ENCODE peak calls at places on chromosomes 2 and 18, in nine cellular contexts. D is heart left ventricle; L is left ventricle myocardium inferior; F is fibroblast of lung; I is OCI-LY7; C is uterus; O is body of pancreas; U is CD8-positive, alpha-beta memory T cell; X is small intestine. V is an unnamed sample.

GRCh38 chr18:76757343-76757742 is 65.0 kb upstream of the ZNF236 start:
- DNase-seq in D (no peak), L (no peak), F (peak; percentile 21), I (no peak), C (peak; percentile 42), O (no peak), U (no peak), X (no peak), V (no peak)

GRCh38 chr2:128435576-128436497 is 117.2 kb upstream of the HS6ST1 start:
- DNase-seq in D (no peak), L (no peak), F (no peak), I (peak; percentile 4), C (peak; percentile 5), O (peak; percentile 7), U (no peak), X (no peak), V (no peak)

GRCh38 chr18:22337311-22337710 is 80.4 kb downstream of the CTAGE1 start:
- DNase-seq in D (no peak), L (no peak), F (peak; percentile 31), I (no peak), C (peak; percentile 55), O (no peak), U (no peak), X (no peak), V (no peak)

GRCh38 chr2:189204322-189204941 is 24.9 kb upstream of the COL5A2 start:
- DNase-seq in D (no peak), L (no peak), F (peak; percentile 65), I (no peak), C (no peak), O (no peak), U (no peak), X (no peak), V (no peak)

GRCh38 chr2:46276652-46277051 is 20.6 kb upstream of the EPAS1 start:
- DNase-seq in D (no peak), L (no peak), F (no peak), I (no peak), C (no peak), O (no peak), U (no peak), X (no peak), V (peak; percentile 67)

GRCh38 chr18:33838084-33838483 is 260.1 kb downstream of the ASXL3 start:
- DNase-seq in D (no peak), L (no peak), F (no peak), I (no peak), C (no peak), O (no peak), U (no peak), X (no peak), V (no peak)

GRCh38 chr2:127082974-127083373 is 24.0 kb downstream of the BIN1 start:
- DNase-seq in D (no peak), L (no peak), F (peak; percentile 82), I (no peak), C (no peak), O (no peak), U (no peak), X (no peak), V (peak; percentile 82)

GRCh38 chr2:196935421-196935820 is 8.9 kb upstream of the PGAP1 start:
- DNase-seq in D (no peak), L (no peak), F (no peak), I (no peak), C (no peak), O (no peak), U (no peak), X (no peak), V (no peak)

GRCh38 chr2:208025814-208026184 is 472 bp upstream of the PLEKHM3 start:
- DNase-seq in D (no peak), L (no peak), F (no peak), I (peak; percentile 12), C (no peak), O (no peak), U (no peak), X (no peak), V (no peak)

GRCh38 chr2:149561309-149561926 is 26.2 kb downstream of the MMADHC start:
- DNase-seq in D (no peak), L (no peak), F (peak; percentile 47), I (peak; percentile 49), C (no peak), O (peak; percentile 30), U (peak; percentile 6), X (peak; percentile 44), V (peak; percentile 55)

GRCh38 chr2:37061770-37062169 is 22.4 kb downstream of the HEATR5B start:
- DNase-seq in D (no peak), L (no peak), F (no peak), I (no peak), C (no peak), O (no peak), U (no peak), X (no peak), V (no peak)

GRCh38 chr2:37060446-37060845 is 23.7 kb downstream of the HEATR5B start:
- DNase-seq in D (no peak), L (no peak), F (no peak), I (no peak), C (no peak), O (no peak), U (no peak), X (no peak), V (no peak)

GRCh38 chr2:37061312-37061711 is 22.9 kb downstream of the HEATR5B start:
- DNase-seq in D (no peak), L (no peak), F (no peak), I (no peak), C (no peak), O (no peak), U (no peak), X (no peak), V (no peak)
- H3K36me3 ChIP-seq in D (peaks cover 31% of the 10 kb centered on the region), L (peaks cover 84% of the 10 kb centered on the region), F (peaks cover 3% of the 10 kb centered on the region), I (peaks cover 90% of the 10 kb centered on the region), C (no peaks in the 10 kb centered on the region), O (peaks cover 32% of the 10 kb centered on the region), U (peaks cover 41% of the 10 kb centered on the region), X (peaks cover 5% of the 10 kb centered on the region), V (peaks cover 41% of the 10 kb centered on the region)

GRCh38 chr2:20371656-20372055 is 21.0 kb upstream of the PUM2 start:
- DNase-seq in D (no peak), L (no peak), F (no peak), I (no peak), C (no peak), O (no peak), U (no peak), X (no peak), V (peak; percentile 60)
- H3K4me3 ChIP-seq in D (no peak overlapping the region), L (no peak overlapping the region), F (no peak overlapping the region), I (no peak overlapping the region), C (no peak overlapping the region), O (no peak overlapping the region), U (no peak overlapping the region), X (no peak overlapping the region), V (no peak overlapping the region)

DNA sequence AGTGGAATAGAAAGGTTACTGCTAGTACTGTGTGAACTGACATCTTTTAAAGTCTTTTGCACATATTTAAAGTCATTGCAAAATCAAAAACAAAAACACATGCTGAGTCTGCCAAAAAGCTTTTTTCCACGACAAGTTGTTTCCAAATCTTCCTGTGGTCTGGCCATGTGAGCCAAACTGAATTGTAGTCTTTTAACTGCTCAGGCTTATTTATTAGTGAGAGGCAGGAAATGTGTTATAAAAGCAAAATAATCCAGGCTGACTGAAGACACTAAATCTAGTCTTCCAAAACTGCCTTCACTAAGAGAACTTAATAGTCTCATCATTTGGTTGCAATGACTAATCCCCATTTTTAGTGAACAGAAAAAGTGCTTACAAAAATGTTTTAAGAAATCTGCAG is 2.3 kb downstream of the KRCC1 start:
- DNase-seq in D (no peak), L (no peak), F (peak; percentile 78), I (no peak), C (no peak), O (no peak), U (no peak), X (no peak), V (peak; percentile 84)
- H3K27ac ChIP-seq in D (peak overlapping the region; percentile 99), L (peak overlapping the region; percentile 99), F (no peak overlapping the region), I (no peak overlapping the region), C (peak overlapping the region; percentile 97), O (peak overlapping the region; percentile 6), U (no peak overlapping the region), X (no peak overlapping the region), V (no peak overlapping the region)

DNA sequence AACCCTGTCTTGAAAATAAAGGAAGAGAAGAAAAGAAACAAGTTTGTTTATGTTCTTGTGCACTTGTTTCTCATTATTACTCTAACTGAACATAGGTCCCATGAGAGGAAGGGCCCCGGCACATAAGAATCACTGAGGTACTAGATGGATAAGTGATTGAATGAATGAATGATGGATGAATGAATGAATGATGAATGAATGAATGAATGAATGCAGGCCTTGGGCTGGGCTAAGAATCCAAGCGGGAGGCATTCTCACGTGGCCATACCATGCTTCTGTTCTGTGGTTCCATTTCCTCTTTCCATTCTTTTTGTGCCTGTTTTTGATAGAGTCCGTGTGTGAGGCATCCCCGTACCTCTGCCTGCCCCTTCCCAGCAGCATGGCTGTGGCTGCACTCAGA is 94.7 kb downstream of the SH3BP4 start:
- DNase-seq in D (no peak), L (no peak), F (no peak), I (no peak), C (no peak), O (no peak), U (no peak), X (no peak), V (no peak)
- H3K36me3 ChIP-seq in D (peaks cover 8% of the 10 kb centered on the region), L (peaks cover 16% of the 10 kb centered on the region), F (peaks cover 54% of the 10 kb centered on the region), I (no peaks in the 10 kb centered on the region), C (no peaks in the 10 kb centered on the region), O (peaks cover 12% of the 10 kb centered on the region), U (no peaks in the 10 kb centered on the region), X (no peaks in the 10 kb centered on the region), V (peaks cover 16% of the 10 kb centered on the region)

GRCh38 chr2:20062615-20063545 is 11.5 kb upstream of the LAPTM4A start:
- DNase-seq in D (no peak), L (no peak), F (peak; percentile 97), I (no peak), C (no peak), O (no peak), U (no peak), X (no peak), V (no peak)

GRCh38 chr2:20064421-20064820 is 13.0 kb upstream of the LAPTM4A start:
- DNase-seq in D (no peak), L (no peak), F (no peak), I (no peak), C (no peak), O (no peak), U (no peak), X (no peak), V (no peak)

GRCh38 chr2:20064841-20065240 is 13.4 kb upstream of the LAPTM4A start:
- DNase-seq in D (no peak), L (no peak), F (no peak), I (no peak), C (no peak), O (no peak), U (no peak), X (no peak), V (no peak)

GRCh38 chr2:20061940-20062339 is 10.5 kb upstream of the LAPTM4A start:
- DNase-seq in D (no peak), L (no peak), F (no peak), I (no peak), C (no peak), O (no peak), U (no peak), X (no peak), V (no peak)

GRCh38 chr2:20061476-20061875 is 10.0 kb upstream of the LAPTM4A start:
- DNase-seq in D (no peak), L (no peak), F (peak; percentile 54), I (no peak), C (no peak), O (no peak), U (no peak), X (no peak), V (no peak)
- H3K4me3 ChIP-seq in D (no peak overlapping the region), L (no peak overlapping the region), F (no peak overlapping the region), I (no peak overlapping the region), C (no peak overlapping the region), O (no peak overlapping the region), U (no peak overlapping the region), X (no peak overlapping the region), V (no peak overlapping the region)

GRCh38 chr2:48328159-48328816 is 201.7 kb upstream of the STON1 start:
- DNase-seq in D (no peak), L (no peak), F (no peak), I (no peak), C (no peak), O (no peak), U (no peak), X (no peak), V (no peak)
- H3K27ac ChIP-seq in D (no peak overlapping the region), L (no peak overlapping the region), F (no peak overlapping the region), I (peak overlapping the region; percentile 7), C (no peak overlapping the region), O (no peak overlapping the region), U (no peak overlapping the region), X (no peak overlapping the region), V (no peak overlapping the region)

V was measured in cardiac muscle cell.